ENCODE peak calls at places on chromosomes 1 and 21, in seven cellular contexts. O, M, V, W, N, D and I are unnamed samples.

GRCh38 chr1:119298687-119299086 is 69.9 kb upstream of the HAO2 start:
- DNase-seq in O (no peak), M (no peak), V (no peak), W (no peak), N (no peak), D (no peak), I (peak; percentile 58)

GRCh38 chr1:52216907-52217458 is 75.1 kb downstream of the ZFYVE9 start:
- DNase-seq in O (no peak), M (no peak), V (no peak), W (no peak), N (no peak), D (no peak), I (no peak)

GRCh38 chr1:213934642-213935041 is 53.1 kb upstream of the PROX1 start:
- DNase-seq in O (peak; percentile 93), M (no peak), V (no peak), W (no peak), N (no peak), D (no peak), I (no peak)

GRCh38 chr1:174789399-174789798 is 210.3 kb upstream of the CACYBP start:
- DNase-seq in O (no peak), M (no peak), V (no peak), W (no peak), N (no peak), D (no peak), I (no peak)

GRCh38 chr1:170133663-170134062 is 12.1 kb upstream of the NTMT2 start:
- DNase-seq in O (no peak), M (no peak), V (no peak), W (no peak), N (no peak), D (no peak), I (no peak)

GRCh38 chr1:172885411-172885810 is 165.3 kb downstream of the TNFSF18 start:
- DNase-seq in O (no peak), M (no peak), V (no peak), W (no peak), N (no peak), D (no peak), I (no peak)

GRCh38 chr1:153352523-153352922 is 3.9 kb upstream of the PGLYRP4 start:
- DNase-seq in O (peak; percentile 57), M (peak; percentile 65), V (peak; percentile 68), W (peak; percentile 27), N (peak; percentile 41), D (peak; percentile 72), I (peak; percentile 52)

GRCh38 chr1:154609398-154610380 is 1.7 kb upstream of the ADAR start:
- DNase-seq in O (no peak), M (peak; percentile 50), V (peak; percentile 67), W (no peak), N (no peak), D (no peak), I (no peak)

GRCh38 chr1:181704556-181704955 is 221.2 kb downstream of the CACNA1E start:
- DNase-seq in O (no peak), M (no peak), V (no peak), W (no peak), N (no peak), D (no peak), I (no peak)

GRCh38 chr21:38567577-38568360 is 69.5 kb upstream of the ERG start:
- DNase-seq in O (no peak), M (no peak), V (no peak), W (no peak), N (no peak), D (no peak), I (no peak)